ENCODE peak calls at places on chromosome 19, in eight cellular contexts. B, M, K, T, Q, W, O and D are unnamed samples.

GRCh38 chr19:45076029-45076850 is at the start of gene ZNF296:
- DNase-seq in O (peak; percentile 74), B (no peak), M (peak; percentile 73), Q (peak; percentile 89), K (peak; percentile 75), W (peak; percentile 89), T (peak; percentile 91), D (peak; percentile 67)

GRCh38 chr19:43901395-43902390 is 33.4 kb downstream of the ZNF45 start:
- DNase-seq in O (peak; percentile 91), W (peak; percentile 80), M (peak; percentile 58), T (peak; percentile 88), B (no peak), K (peak; percentile 39), Q (peak; percentile 94), D (peak; percentile 71)

GRCh38 chr19:33720691-33721682 is 75.7 kb upstream of the KCTD15 start:
- DNase-seq in K (no peak), M (no peak), W (no peak), O (no peak), B (no peak), T (no peak), Q (no peak), D (no peak)

GRCh38 chr19:33306853-33307792 is 4.8 kb upstream of the CEBPA start:
- DNase-seq in B (no peak), M (no peak), W (no peak), Q (no peak), T (no peak), O (no peak), K (no peak), D (no peak)

GRCh38 chr19:16726916-16727315 is 7.3 kb downstream of the NWD1 start:
- DNase-seq in W (no peak), Q (no peak), M (no peak), O (no peak), T (no peak), B (peak; percentile 40), K (no peak), D (no peak)

GRCh38 chr19:8335343-8336071 is 7.6 kb downstream of the KANK3 start:
- DNase-seq in K (no peak), T (peak; percentile 73), O (no peak), W (peak; percentile 76), B (no peak), Q (no peak), M (no peak), D (no peak)

GRCh38 chr19:15280915-15281683 is 48.9 kb upstream of the EPHX3 start:
- DNase-seq in Q (peak; percentile 66), O (peak; percentile 82), W (no peak), T (no peak), B (peak; percentile 36), K (no peak), M (no peak), D (no peak)

GRCh38 chr19:16927883-16928282 is 39.1 kb downstream of the F2RL3 start:
- DNase-seq in T (no peak), B (no peak), O (no peak), M (no peak), W (no peak), K (no peak), Q (no peak), D (no peak)

GRCh38 chr19:33132021-33132420 is at the start of gene WDR88:
- DNase-seq in M (no peak), Q (no peak), T (no peak), O (no peak), B (no peak), W (no peak), K (no peak), D (no peak)